ENCODE peak calls at places on chromosomes 11 and 22, in four cellular contexts. N is fibroblast of lung, T is K562, C is HepG2. O is an unnamed sample. For H3K79me2, the result is how much of the 10 kb centered on the place peaks cover.

GRCh38 chr22:48553694-48554308 is 1273.9 kb downstream of the BRD1 start:
- DNase-seq in N (no peak), T (no peak), C (no peak), O (no peak)

GRCh38 chr11:12125609-12126149 is 15.3 kb downstream of the MICAL2 start:
- DNase-seq in N (no peak), T (no peak), C (no peak), O (no peak)

GRCh38 chr22:40345801-40346177 is 511 bp upstream of the ADSL start:
- DNase-seq in N (no peak), T (peak), C (peak), O (no peak)

GRCh38 chr11:36376315-36376887 is 80.3 kb downstream of the PRR5L start:
- DNase-seq in N (no peak), T (no peak), C (no peak), O (peak)

GRCh38 chr11:72129381-72129780 is 6.1 kb upstream of the FOLR3 start:
- DNase-seq in N (no peak), T (no peak), C (no peak), O (no peak)

GRCh38 chr11:47391077-47391583 is 12.8 kb upstream of the SPI1 start:
- DNase-seq in N (no peak), T (no peak), C (no peak), O (no peak)

GRCh38 chr11:42407379-42407778 is 904.4 kb upstream of the API5 start:
- DNase-seq in N (no peak), T (no peak), C (no peak), O (peak)

GRCh38 chr11:18768472-18768901 is 23.1 kb downstream of the PTPN5 start:
- DNase-seq in N (no peak), T (no peak), C (no peak), O (no peak)

GRCh38 chr11:95939091-95939490 is 15.2 kb upstream of the MTMR2 start:
- DNase-seq in N (no peak), T (no peak), C (no peak), O (no peak)

GRCh38 chr22:17803871-17804270 is 29.6 kb upstream of the BID start:
- DNase-seq in N (no peak), T (no peak), C (no peak), O (no peak)

GRCh38 chr11:129922674-129923073 is 27.3 kb upstream of the NFRKB start:
- DNase-seq in N (no peak), T (no peak), C (no peak), O (no peak)

GRCh38 chr22:46286006-46286405 is 10.7 kb upstream of the GTSE1 start:
- DNase-seq in N (no peak), T (no peak), C (no peak), O (no peak)

GRCh38 chr11:6604081-6604626 is 580 bp downstream of the ILK start:
- DNase-seq in N (peak), T (peak), C (peak), O (peak)

GRCh38 chr11:15091620-15092019 is 18.2 kb downstream of the CALCB start:
- DNase-seq in N (no peak), T (no peak), C (no peak), O (no peak)

GRCh38 chr22:29370556-29370955 is 17.8 kb downstream of the AP1B1 start:
- DNase-seq in N (no peak), T (no peak), C (no peak), O (no peak)

GRCh38 chr11:16958833-16959232 is 55.4 kb downstream of the PLEKHA7 start:
- DNase-seq in N (no peak), T (no peak), C (no peak), O (no peak)

GRCh38 chr11:68843703-68844312 is 2.1 kb upstream of the CPT1A start:
- DNase-seq in N (peak), T (no peak), C (peak), O (no peak)

GRCh38 chr22:44347098-44347497 is 34.3 kb upstream of the SHISAL1 start:
- DNase-seq in N (no peak), T (no peak), C (no peak), O (no peak)

GRCh38 chr11:132423266-132423665 is 1052.9 kb downstream of the NTM start:
- DNase-seq in N (no peak), T (no peak), C (no peak), O (no peak)

GRCh38 chr11:96036863-96037262 is 113.0 kb upstream of the MTMR2 start:
- DNase-seq in N (no peak), T (no peak), C (no peak), O (no peak)

DNA sequence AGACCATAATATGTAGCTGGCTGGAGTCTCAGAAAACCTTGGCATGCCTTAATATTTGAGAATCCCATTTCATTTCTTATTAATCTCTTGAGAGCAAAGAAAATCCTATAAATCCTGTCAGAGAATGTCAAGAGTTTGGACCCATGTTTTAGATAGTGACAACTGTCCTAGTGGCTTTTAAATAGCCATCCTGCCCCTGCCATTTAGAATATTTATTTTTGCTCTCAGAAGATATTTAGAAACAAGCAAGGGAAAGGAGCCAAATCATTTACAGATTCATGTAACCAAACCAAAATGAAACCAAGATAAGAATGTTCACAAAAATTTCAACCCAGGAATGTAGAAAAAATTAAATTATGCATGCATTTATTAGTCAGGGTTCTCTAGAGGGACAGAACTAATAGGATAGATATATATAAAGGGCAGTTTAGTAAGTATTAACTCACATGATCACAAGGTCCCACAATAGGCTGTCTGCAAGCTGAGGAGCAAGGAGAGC is 107.3 kb downstream of the SWAP70 start:
- DNase-seq in N (no peak), T (no peak), C (no peak), O (no peak)
- H2AFZ ChIP-seq in N (no peak), T (no peak), C (no peak), O (no peak)

GRCh38 chr11:108206171-108206570 is 16.3 kb downstream of the NPAT start:
- DNase-seq in N (no peak), T (no peak), C (no peak), O (no peak)
- H3K79me2 ChIP-seq in N (under half), T (half or more), C (under half), O (half or more)

DNA sequence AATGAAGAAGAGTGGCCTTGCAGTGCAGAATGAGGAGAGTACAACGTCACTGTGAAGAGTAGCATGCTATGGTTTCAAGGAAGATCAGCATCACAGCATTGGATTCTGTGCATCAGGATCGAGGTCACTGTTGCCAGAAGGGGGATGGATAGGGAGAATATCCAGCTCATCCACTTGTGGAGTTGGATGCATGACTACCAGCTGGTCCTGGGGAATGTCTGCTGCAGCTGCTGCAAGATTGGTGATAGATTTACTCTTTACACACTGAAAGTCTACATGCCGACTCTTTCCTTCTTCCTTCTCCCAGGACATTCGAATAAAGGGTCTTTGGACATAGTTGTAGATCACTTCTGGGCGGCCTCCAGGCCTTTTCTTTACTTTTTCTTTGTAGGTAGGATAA is 74.3 kb downstream of the BTBD10 start:
- DNase-seq in N (no peak), T (no peak), C (no peak), O (no peak)
- H2AFZ ChIP-seq in N (no peak), T (no peak), C (no peak), O (no peak)

GRCh38 chr22:42630211-42630610 is 10.2 kb downstream of the ATP5MGL start:
- DNase-seq in N (no peak), T (no peak), C (no peak), O (no peak)

GRCh38 chr22:42630901-42631602 is 9.3 kb downstream of the ATP5MGL start:
- DNase-seq in N (no peak), T (no peak), C (no peak), O (no peak)

GRCh38 chr22:42633013-42633412 is 7.4 kb downstream of the ATP5MGL start:
- DNase-seq in N (no peak), T (no peak), C (no peak), O (no peak)

GRCh38 chr22:42635531-42635930 is 4.9 kb downstream of the ATP5MGL start:
- DNase-seq in N (peak), T (no peak), C (no peak), O (peak)

GRCh38 chr22:42632096-42632495 is 8.3 kb downstream of the ATP5MGL start:
- DNase-seq in N (no peak), T (no peak), C (peak), O (no peak)
- H3K79me2 ChIP-seq in N (under half), T (under half), C (under half), O (under half)

GRCh38 chr11:87722756-87723599 is 452.3 kb downstream of the RAB38 start:
- DNase-seq in N (peak), T (peak), C (peak), O (peak)

GRCh38 chr11:87724358-87724757 is 450.9 kb downstream of the RAB38 start:
- DNase-seq in N (no peak), T (no peak), C (no peak), O (no peak)

GRCh38 chr11:87719311-87720073 is 455.8 kb downstream of the RAB38 start:
- DNase-seq in N (no peak), T (no peak), C (no peak), O (no peak)
- H2AFZ ChIP-seq in N (peak), T (no peak), C (no peak), O (no peak)

DNA sequence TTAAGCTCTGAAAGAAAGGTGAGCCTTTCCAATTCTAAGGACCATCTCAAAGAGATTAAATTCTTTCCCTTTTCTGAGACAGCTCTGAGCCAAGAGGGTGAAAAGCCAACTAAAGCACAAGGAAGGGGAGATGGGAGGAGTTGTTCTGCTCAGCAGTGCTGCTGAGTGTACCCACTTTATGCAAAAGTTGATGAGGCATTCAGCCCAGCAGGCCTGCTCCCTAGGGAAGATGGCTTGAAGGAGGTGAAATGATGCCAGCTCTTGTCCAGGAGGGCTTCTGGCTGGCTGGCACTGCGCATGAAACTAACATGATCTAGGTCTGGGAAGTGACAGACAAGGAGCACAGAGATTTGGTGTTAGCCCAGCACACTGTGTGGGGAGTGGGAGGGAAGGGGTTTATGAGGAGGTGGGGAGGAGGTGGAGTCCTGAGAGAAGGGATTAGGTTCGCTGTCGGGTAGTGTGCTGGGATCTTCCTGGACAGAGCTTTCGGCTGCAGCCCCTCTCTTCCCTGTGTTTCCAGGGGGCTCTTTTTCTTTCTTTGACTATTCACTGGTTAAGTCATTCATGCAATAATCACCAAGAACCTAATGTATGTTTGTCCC is 225.5 kb upstream of the NARS2 start:
- DNase-seq in N (no peak), T (no peak), C (no peak), O (no peak)
- H3K79me2 ChIP-seq in N (under half), T (under half), C (under half), O (under half)

GRCh38 chr11:114158886-114159285 is 99.4 kb downstream of the ZBTB16 start:
- DNase-seq in N (no peak), T (no peak), C (no peak), O (no peak)
- H2AFZ ChIP-seq in N (no peak), T (peak), C (no peak), O (no peak)

DNA sequence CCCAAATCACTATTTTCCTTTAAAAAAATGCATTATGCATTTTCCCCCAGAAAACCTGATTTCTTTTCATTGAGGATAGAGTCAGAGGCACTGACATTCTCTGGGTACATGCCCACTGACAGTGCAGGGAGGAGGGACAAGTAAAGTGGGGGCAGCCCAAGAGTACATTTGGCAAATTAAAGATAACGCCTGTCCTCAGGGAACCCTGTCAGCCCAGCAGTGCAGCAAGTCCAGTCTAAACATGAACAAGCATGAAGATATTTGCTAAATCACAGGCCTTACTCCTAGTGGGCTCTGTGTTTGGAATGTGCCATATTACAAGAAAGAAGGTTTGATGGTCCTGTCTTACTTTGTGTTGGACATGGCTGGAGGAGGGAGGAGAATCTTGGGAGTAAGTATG is 37.8 kb downstream of the AMOTL1 start:
- DNase-seq in N (no peak), T (no peak), C (no peak), O (no peak)
- H3K79me2 ChIP-seq in N (under half), T (under half), C (under half), O (half or more)

GRCh38 chr11:97367406-97368083 is 977.7 kb downstream of the JRKL start:
- DNase-seq in N (no peak), T (no peak), C (no peak), O (no peak)

GRCh38 chr11:97363331-97363730 is 973.5 kb downstream of the JRKL start:
- DNase-seq in N (no peak), T (no peak), C (no peak), O (no peak)

GRCh38 chr11:97361812-97362378 is 972.1 kb downstream of the JRKL start:
- DNase-seq in N (peak), T (no peak), C (no peak), O (no peak)

GRCh38 chr11:97364047-97364446 is 974.2 kb downstream of the JRKL start:
- DNase-seq in N (peak), T (no peak), C (no peak), O (peak)
- H2AFZ ChIP-seq in N (no peak), T (no peak), C (no peak), O (no peak)

O was measured in endothelial cell of umbilical vein.